ENCODE peak calls at places on chromosomes 2 and 18, in eight cellular contexts. One of them, this sample, is unnamed.

GRCh38 chr2:177204417-177204816 is 8.2 kb upstream of the HNRNPA3 start:
- DNase-seq in astrocyte of the spinal cord: no peak
- DNase-seq in iPS-NIHi11: no peak
- DNase-seq in Kasumi-1: no peak
- DNase-seq in uterus: no peak
- DNase-seq in PC-9: no peak
- DNase-seq in SJCRH30: no peak
- DNase-seq in OCI-LY7: no peak
- DNase-seq in this sample: no peak

GRCh38 chr2:2112416-2113131 is 218.5 kb downstream of the MYT1L start:
- DNase-seq in iPS-NIHi11: no peak
- DNase-seq in OCI-LY7: no peak
- DNase-seq in SJCRH30: no peak
- DNase-seq in uterus: no peak
- DNase-seq in astrocyte of the spinal cord: no peak
- DNase-seq in Kasumi-1: no peak
- DNase-seq in PC-9: no peak
- DNase-seq in this sample: peak

GRCh38 chr2:109079590-109079989 is 49.4 kb upstream of the SH3RF3 start:
- DNase-seq in astrocyte of the spinal cord: no peak
- DNase-seq in Kasumi-1: no peak
- DNase-seq in uterus: no peak
- DNase-seq in PC-9: no peak
- DNase-seq in iPS-NIHi11: no peak
- DNase-seq in OCI-LY7: no peak
- DNase-seq in SJCRH30: no peak
- DNase-seq in this sample: no peak

GRCh38 chr2:86621290-86621943 is 2.2 kb downstream of the RNF103 start:
- DNase-seq in SJCRH30: no peak
- DNase-seq in uterus: no peak
- DNase-seq in astrocyte of the spinal cord: peak
- DNase-seq in iPS-NIHi11: no peak
- DNase-seq in OCI-LY7: peak
- DNase-seq in Kasumi-1: peak
- DNase-seq in PC-9: peak
- DNase-seq in this sample: no peak

GRCh38 chr2:88022522-88022921 is 6.2 kb upstream of the RNU2-63P start:
- DNase-seq in Kasumi-1: no peak
- DNase-seq in uterus: no peak
- DNase-seq in astrocyte of the spinal cord: no peak
- DNase-seq in PC-9: no peak
- DNase-seq in SJCRH30: no peak
- DNase-seq in iPS-NIHi11: no peak
- DNase-seq in OCI-LY7: no peak
- DNase-seq in this sample: no peak

GRCh38 chr2:190407246-190407661 is 901 bp upstream of the MFSD6 start:
- DNase-seq in SJCRH30: no peak
- DNase-seq in astrocyte of the spinal cord: no peak
- DNase-seq in PC-9: no peak
- DNase-seq in OCI-LY7: peak
- DNase-seq in uterus: no peak
- DNase-seq in Kasumi-1: no peak
- DNase-seq in iPS-NIHi11: no peak
- DNase-seq in this sample: no peak

GRCh38 chr2:96788393-96789244 is 27.4 kb upstream of the CNNM3 start:
- DNase-seq in PC-9: peak
- DNase-seq in iPS-NIHi11: no peak
- DNase-seq in astrocyte of the spinal cord: no peak
- DNase-seq in Kasumi-1: no peak
- DNase-seq in uterus: peak
- DNase-seq in OCI-LY7: no peak
- DNase-seq in SJCRH30: peak
- DNase-seq in this sample: peak

GRCh38 chr2:36539631-36540030 is 58.3 kb downstream of the FEZ2 start:
- DNase-seq in PC-9: no peak
- DNase-seq in SJCRH30: no peak
- DNase-seq in iPS-NIHi11: no peak
- DNase-seq in Kasumi-1: no peak
- DNase-seq in uterus: no peak
- DNase-seq in astrocyte of the spinal cord: no peak
- DNase-seq in OCI-LY7: no peak
- DNase-seq in this sample: no peak

GRCh38 chr18:34709104-34709503 is 994 bp upstream of the DTNA start:
- DNase-seq in iPS-NIHi11: no peak
- DNase-seq in OCI-LY7: no peak
- DNase-seq in astrocyte of the spinal cord: peak
- DNase-seq in uterus: peak
- DNase-seq in PC-9: no peak
- DNase-seq in SJCRH30: no peak
- DNase-seq in Kasumi-1: no peak
- DNase-seq in this sample: no peak

GRCh38 chr2:207286106-207286505 is 120.4 kb upstream of the KLF7 start:
- DNase-seq in SJCRH30: no peak
- DNase-seq in PC-9: no peak
- DNase-seq in iPS-NIHi11: no peak
- DNase-seq in uterus: no peak
- DNase-seq in OCI-LY7: no peak
- DNase-seq in Kasumi-1: no peak
- DNase-seq in astrocyte of the spinal cord: no peak
- DNase-seq in this sample: no peak

GRCh38 chr2:54384301-54385035 is 71.7 kb upstream of the SPTBN1 start:
- DNase-seq in SJCRH30: no peak
- DNase-seq in astrocyte of the spinal cord: no peak
- DNase-seq in PC-9: no peak
- DNase-seq in uterus: no peak
- DNase-seq in Kasumi-1: no peak
- DNase-seq in iPS-NIHi11: peak
- DNase-seq in OCI-LY7: no peak
- DNase-seq in this sample: no peak

GRCh38 chr2:38037757-38038615 is 38.0 kb downstream of the CYP1B1 start:
- DNase-seq in astrocyte of the spinal cord: peak
- DNase-seq in uterus: peak
- DNase-seq in PC-9: no peak
- DNase-seq in iPS-NIHi11: peak
- DNase-seq in OCI-LY7: no peak
- DNase-seq in Kasumi-1: peak
- DNase-seq in SJCRH30: no peak
- DNase-seq in this sample: peak

GRCh38 chr2:15521782-15522181 is 39.4 kb downstream of the NBAS start:
- DNase-seq in OCI-LY7: no peak
- DNase-seq in PC-9: no peak
- DNase-seq in iPS-NIHi11: no peak
- DNase-seq in Kasumi-1: no peak
- DNase-seq in uterus: no peak
- DNase-seq in astrocyte of the spinal cord: peak
- DNase-seq in SJCRH30: no peak
- DNase-seq in this sample: no peak

GRCh38 chr2:154608438-154608837 is 90.1 kb upstream of the KCNJ3 start:
- DNase-seq in Kasumi-1: no peak
- DNase-seq in astrocyte of the spinal cord: no peak
- DNase-seq in OCI-LY7: no peak
- DNase-seq in PC-9: no peak
- DNase-seq in uterus: no peak
- DNase-seq in iPS-NIHi11: no peak
- DNase-seq in SJCRH30: no peak
- DNase-seq in this sample: no peak

GRCh38 chr18:72922895-72923294 is 55.1 kb upstream of the NETO1 start:
- DNase-seq in PC-9: no peak
- DNase-seq in OCI-LY7: no peak
- DNase-seq in SJCRH30: no peak
- DNase-seq in uterus: no peak
- DNase-seq in astrocyte of the spinal cord: no peak
- DNase-seq in iPS-NIHi11: no peak
- DNase-seq in Kasumi-1: no peak
- DNase-seq in this sample: no peak

GRCh38 chr18:58190842-58191530 is 147.0 kb downstream of the NEDD4L start:
- DNase-seq in uterus: no peak
- DNase-seq in OCI-LY7: no peak
- DNase-seq in astrocyte of the spinal cord: no peak
- DNase-seq in Kasumi-1: no peak
- DNase-seq in SJCRH30: no peak
- DNase-seq in iPS-NIHi11: no peak
- DNase-seq in PC-9: no peak
- DNase-seq in this sample: no peak

GRCh38 chr2:72116081-72116533 is 31.6 kb downstream of the CYP26B1 start:
- DNase-seq in PC-9: no peak
- DNase-seq in uterus: no peak
- DNase-seq in Kasumi-1: no peak
- DNase-seq in astrocyte of the spinal cord: no peak
- DNase-seq in iPS-NIHi11: peak
- DNase-seq in OCI-LY7: no peak
- DNase-seq in SJCRH30: peak
- DNase-seq in this sample: peak

GRCh38 chr2:127185093-127185492 is 35.0 kb downstream of the CYP27C1 start:
- DNase-seq in Kasumi-1: peak
- DNase-seq in astrocyte of the spinal cord: no peak
- DNase-seq in SJCRH30: no peak
- DNase-seq in iPS-NIHi11: no peak
- DNase-seq in PC-9: no peak
- DNase-seq in OCI-LY7: no peak
- DNase-seq in uterus: no peak
- DNase-seq in this sample: no peak

GRCh38 chr18:35122586-35123224 is 81.5 kb downstream of the MAPRE2 start:
- DNase-seq in SJCRH30: peak
- DNase-seq in astrocyte of the spinal cord: no peak
- DNase-seq in PC-9: no peak
- DNase-seq in Kasumi-1: no peak
- DNase-seq in iPS-NIHi11: peak
- DNase-seq in uterus: no peak
- DNase-seq in OCI-LY7: no peak
- DNase-seq in this sample: peak

GRCh38 chr2:3189076-3189591 is 188.5 kb downstream of the EIPR1 start:
- DNase-seq in OCI-LY7: no peak
- DNase-seq in astrocyte of the spinal cord: peak
- DNase-seq in SJCRH30: no peak
- DNase-seq in PC-9: no peak
- DNase-seq in uterus: no peak
- DNase-seq in Kasumi-1: no peak
- DNase-seq in iPS-NIHi11: no peak
- DNase-seq in this sample: no peak

GRCh38 chr18:75489493-75490190 is 62.1 kb upstream of the SMIM21 start:
- DNase-seq in uterus: peak
- DNase-seq in iPS-NIHi11: no peak
- DNase-seq in PC-9: no peak
- DNase-seq in OCI-LY7: no peak
- DNase-seq in astrocyte of the spinal cord: peak
- DNase-seq in SJCRH30: no peak
- DNase-seq in Kasumi-1: no peak
- DNase-seq in this sample: no peak

GRCh38 chr2:119158563-119159347 is at the start of gene C1QL2:
- DNase-seq in astrocyte of the spinal cord: no peak
- DNase-seq in iPS-NIHi11: peak
- DNase-seq in PC-9: no peak
- DNase-seq in OCI-LY7: no peak
- DNase-seq in SJCRH30: no peak
- DNase-seq in uterus: no peak
- DNase-seq in Kasumi-1: no peak
- DNase-seq in this sample: peak

GRCh38 chr18:46460754-46461153 is 196.3 kb downstream of the LOXHD1 start:
- DNase-seq in PC-9: no peak
- DNase-seq in Kasumi-1: no peak
- DNase-seq in SJCRH30: no peak
- DNase-seq in uterus: no peak
- DNase-seq in astrocyte of the spinal cord: no peak
- DNase-seq in OCI-LY7: no peak
- DNase-seq in iPS-NIHi11: no peak
- DNase-seq in this sample: no peak

GRCh38 chr2:86199834-86200177 is 549 bp downstream of the MRPL35 start:
- DNase-seq in Kasumi-1: no peak
- DNase-seq in iPS-NIHi11: no peak
- DNase-seq in OCI-LY7: peak
- DNase-seq in astrocyte of the spinal cord: no peak
- DNase-seq in SJCRH30: no peak
- DNase-seq in uterus: no peak
- DNase-seq in PC-9: no peak
- DNase-seq in this sample: no peak